ENCODE peak calls at places on chromosomes 3 and 15, in five cellular contexts. One of them, this sample, is unnamed.
A peak's percentile ranks its signal among the peaks of the same experiment; 100 is the strongest.

GRCh38 chr3:13325092-13325491 is 95.0 kb downstream of the NUP210 start:
- DNase-seq in GM13977: no peak
- DNase-seq in lower lobe of right lung: no peak
- DNase-seq in brain microvascular endothelial cell: no peak
- DNase-seq in neural crest cell: no peak
- DNase-seq in this sample: no peak

GRCh38 chr3:52534281-52535183 is 875 bp upstream of the NT5DC2 start:
- DNase-seq in lower lobe of right lung: no peak
- DNase-seq in neural crest cell: peak; percentile 23
- DNase-seq in GM13977: peak; percentile 31
- DNase-seq in brain microvascular endothelial cell: no peak
- DNase-seq in this sample: no peak

GRCh38 chr3:114527036-114527644 is 233.3 kb downstream of the TIGIT start:
- DNase-seq in neural crest cell: no peak
- DNase-seq in lower lobe of right lung: no peak
- DNase-seq in GM13977: peak; percentile 3
- DNase-seq in brain microvascular endothelial cell: no peak
- DNase-seq in this sample: peak; percentile 10

GRCh38 chr3:40476478-40477470 is at the start of gene ZNF619:
- DNase-seq in lower lobe of right lung: peak; percentile 87
- DNase-seq in brain microvascular endothelial cell: peak; percentile 71
- DNase-seq in GM13977: peak; percentile 71
- DNase-seq in neural crest cell: peak; percentile 44
- DNase-seq in this sample: peak; percentile 62

GRCh38 chr3:89314454-89314853 is 207.0 kb downstream of the EPHA3 start:
- DNase-seq in neural crest cell: no peak
- DNase-seq in GM13977: no peak
- DNase-seq in brain microvascular endothelial cell: peak; percentile 63
- DNase-seq in lower lobe of right lung: no peak
- DNase-seq in this sample: peak; percentile 4

GRCh38 chr3:182438398-182438797 is 354.9 kb upstream of the ATP11B start:
- DNase-seq in neural crest cell: no peak
- DNase-seq in GM13977: no peak
- DNase-seq in lower lobe of right lung: no peak
- DNase-seq in brain microvascular endothelial cell: no peak
- DNase-seq in this sample: no peak

GRCh38 chr15:90194655-90195054 is 6.5 kb upstream of the SEMA4B start:
- DNase-seq in neural crest cell: no peak
- DNase-seq in brain microvascular endothelial cell: no peak
- DNase-seq in GM13977: no peak
- DNase-seq in lower lobe of right lung: no peak
- DNase-seq in this sample: no peak

GRCh38 chr3:4071481-4072184 is 231.5 kb upstream of the SETMAR start:
- DNase-seq in lower lobe of right lung: no peak
- DNase-seq in brain microvascular endothelial cell: no peak
- DNase-seq in neural crest cell: no peak
- DNase-seq in GM13977: no peak
- DNase-seq in this sample: no peak

GRCh38 chr15:50261979-50262378 is 3.5 kb downstream of the HDC start:
- DNase-seq in brain microvascular endothelial cell: no peak
- DNase-seq in neural crest cell: no peak
- DNase-seq in GM13977: no peak
- DNase-seq in lower lobe of right lung: no peak
- DNase-seq in this sample: no peak

GRCh38 chr3:46406786-46407611 is at the start of the genes CCR5AS and CCRL2:
- DNase-seq in brain microvascular endothelial cell: peak; percentile 55
- DNase-seq in neural crest cell: no peak
- DNase-seq in lower lobe of right lung: peak; percentile 78
- DNase-seq in GM13977: peak; percentile 57
- DNase-seq in this sample: peak; percentile 34

GRCh38 chr3:113330742-113331141 is 110.6 kb downstream of the CFAP44 start:
- DNase-seq in neural crest cell: no peak
- DNase-seq in brain microvascular endothelial cell: no peak
- DNase-seq in GM13977: no peak
- DNase-seq in lower lobe of right lung: no peak
- DNase-seq in this sample: no peak

GRCh38 chr3:188345223-188345622 is 191.3 kb downstream of the LPP start:
- DNase-seq in neural crest cell: no peak
- DNase-seq in GM13977: no peak
- DNase-seq in brain microvascular endothelial cell: peak; percentile 57
- DNase-seq in lower lobe of right lung: no peak
- DNase-seq in this sample: no peak

GRCh38 chr3:11238057-11238456 is 34.1 kb upstream of the ATG7 start:
- DNase-seq in neural crest cell: no peak
- DNase-seq in lower lobe of right lung: no peak
- DNase-seq in GM13977: no peak
- DNase-seq in brain microvascular endothelial cell: peak; percentile 59
- DNase-seq in this sample: peak; percentile 54

GRCh38 chr3:100556656-100557310 is 52.6 kb upstream of the ADGRG7 start:
- DNase-seq in brain microvascular endothelial cell: peak; percentile 61
- DNase-seq in neural crest cell: no peak
- DNase-seq in GM13977: no peak
- DNase-seq in lower lobe of right lung: no peak
- DNase-seq in this sample: peak; percentile 68
- TF ChIP-seq CTCF in brain microvascular endothelial cell: no peak
- TF ChIP-seq CTCF in neural crest cell: no peak
- TF ChIP-seq CTCF in GM13977: no peak
- TF ChIP-seq CTCF in lower lobe of right lung: no peak
- TF ChIP-seq CTCF in this sample: no peak

DNA sequence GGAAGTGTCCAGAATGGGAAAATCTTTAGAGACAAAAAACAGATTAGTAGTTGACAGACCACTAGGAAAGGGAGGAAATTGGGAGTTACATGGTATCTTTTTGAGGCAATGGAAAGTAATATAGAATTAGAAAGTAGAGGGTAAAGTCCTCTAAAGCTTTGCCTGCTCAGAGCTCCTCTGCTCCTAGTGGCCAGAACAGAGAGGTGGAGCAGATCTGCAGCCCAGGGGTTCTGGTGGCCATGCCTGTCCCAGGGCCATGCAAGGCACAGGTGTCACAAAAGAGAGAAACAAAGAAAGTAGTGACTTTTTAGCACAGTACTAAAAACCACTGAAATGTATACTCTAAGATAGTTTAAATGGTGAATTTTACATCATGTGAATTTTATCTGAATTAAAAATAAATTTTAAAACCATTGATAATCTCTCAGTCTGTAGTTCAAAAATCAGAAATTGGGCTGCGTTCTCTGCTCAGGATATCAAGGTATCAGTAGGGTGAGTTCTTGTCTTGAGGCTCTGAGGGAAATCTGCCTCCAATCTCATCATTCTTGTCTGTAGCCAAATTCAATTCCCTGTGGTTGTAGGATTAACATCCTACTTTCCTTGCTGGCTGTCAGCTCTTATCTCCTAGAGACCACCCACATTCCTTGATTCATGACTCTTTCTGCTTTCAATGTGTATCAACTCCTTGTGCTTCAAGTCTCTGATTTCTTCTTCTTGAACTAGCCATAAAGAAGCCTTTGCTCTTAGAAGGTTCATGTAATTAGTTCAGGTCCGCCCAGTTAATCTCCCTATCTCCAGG is 23.6 kb downstream of the PYGO1 start:
- DNase-seq in lower lobe of right lung: no peak
- DNase-seq in neural crest cell: no peak
- DNase-seq in brain microvascular endothelial cell: no peak
- DNase-seq in GM13977: no peak
- DNase-seq in this sample: no peak
- TF ChIP-seq CTCF in lower lobe of right lung: no peak
- TF ChIP-seq CTCF in neural crest cell: peak; percentile 23
- TF ChIP-seq CTCF in brain microvascular endothelial cell: peak; percentile 54
- TF ChIP-seq CTCF in GM13977: no peak
- TF ChIP-seq CTCF in this sample: no peak

GRCh38 chr15:58223432-58223831 is 85.3 kb downstream of the AQP9 start:
- DNase-seq in lower lobe of right lung: no peak
- DNase-seq in GM13977: no peak
- DNase-seq in neural crest cell: no peak
- DNase-seq in brain microvascular endothelial cell: no peak
- DNase-seq in this sample: no peak

GRCh38 chr15:58224068-58224467 is 85.9 kb downstream of the AQP9 start:
- DNase-seq in neural crest cell: no peak
- DNase-seq in GM13977: no peak
- DNase-seq in brain microvascular endothelial cell: no peak
- DNase-seq in lower lobe of right lung: no peak
- DNase-seq in this sample: no peak

GRCh38 chr15:58222698-58223097 is 84.5 kb downstream of the AQP9 start:
- DNase-seq in brain microvascular endothelial cell: no peak
- DNase-seq in lower lobe of right lung: no peak
- DNase-seq in neural crest cell: no peak
- DNase-seq in GM13977: no peak
- DNase-seq in this sample: no peak

DNA sequence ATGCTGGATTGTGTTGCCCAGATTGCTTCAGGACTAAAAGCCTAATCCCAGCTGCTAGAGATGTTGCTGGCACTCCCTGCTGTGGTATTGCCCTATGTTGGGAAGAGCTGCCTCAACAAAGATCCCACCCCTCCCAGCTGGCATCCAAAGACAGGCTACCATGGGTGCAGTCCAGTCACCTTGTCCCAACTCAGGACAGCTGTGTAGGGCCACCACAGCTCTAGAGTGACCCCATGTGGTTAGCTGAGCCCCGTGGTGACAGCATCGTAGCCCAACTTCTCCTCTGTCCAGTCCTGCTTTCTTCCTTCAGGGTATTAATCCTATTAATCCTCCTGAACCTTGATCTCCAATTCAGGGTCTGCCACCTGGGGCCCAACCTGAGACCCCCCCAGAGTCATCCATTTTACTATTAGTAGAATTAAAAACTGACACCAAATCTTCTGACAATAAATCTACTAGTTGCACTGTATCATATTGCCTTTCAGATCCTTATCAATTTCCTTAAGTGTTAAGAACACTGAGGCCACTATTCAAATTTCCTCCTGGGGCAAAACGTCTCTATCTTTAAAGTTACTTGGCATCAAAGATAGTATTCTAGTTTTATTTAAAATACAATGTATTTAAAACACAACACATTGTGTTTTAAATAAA is 83.5 kb downstream of the AQP9 start:
- DNase-seq in lower lobe of right lung: peak; percentile 54
- DNase-seq in neural crest cell: no peak
- DNase-seq in brain microvascular endothelial cell: peak; percentile 25
- DNase-seq in GM13977: peak; percentile 51
- DNase-seq in this sample: peak; percentile 41
- TF ChIP-seq CTCF in lower lobe of right lung: peak; percentile 40
- TF ChIP-seq CTCF in neural crest cell: peak; percentile 41
- TF ChIP-seq CTCF in brain microvascular endothelial cell: peak; percentile 77
- TF ChIP-seq CTCF in GM13977: peak; percentile 66
- TF ChIP-seq CTCF in this sample: peak; percentile 46

GRCh38 chr3:27730774-27731659 is 8.9 kb upstream of the EOMES start:
- DNase-seq in brain microvascular endothelial cell: no peak
- DNase-seq in lower lobe of right lung: no peak
- DNase-seq in neural crest cell: no peak
- DNase-seq in GM13977: no peak
- DNase-seq in this sample: no peak
- TF ChIP-seq CTCF in brain microvascular endothelial cell: no peak
- TF ChIP-seq CTCF in lower lobe of right lung: no peak
- TF ChIP-seq CTCF in neural crest cell: no peak
- TF ChIP-seq CTCF in GM13977: no peak
- TF ChIP-seq CTCF in this sample: no peak

GRCh38 chr3:143209715-143210059 is 90.1 kb downstream of the CHST2 start:
- DNase-seq in lower lobe of right lung: no peak
- DNase-seq in GM13977: no peak
- DNase-seq in neural crest cell: no peak
- DNase-seq in brain microvascular endothelial cell: no peak
- DNase-seq in this sample: no peak
- TF ChIP-seq CTCF in lower lobe of right lung: no peak
- TF ChIP-seq CTCF in GM13977: no peak
- TF ChIP-seq CTCF in neural crest cell: no peak
- TF ChIP-seq CTCF in brain microvascular endothelial cell: no peak
- TF ChIP-seq CTCF in this sample: no peak

DNA sequence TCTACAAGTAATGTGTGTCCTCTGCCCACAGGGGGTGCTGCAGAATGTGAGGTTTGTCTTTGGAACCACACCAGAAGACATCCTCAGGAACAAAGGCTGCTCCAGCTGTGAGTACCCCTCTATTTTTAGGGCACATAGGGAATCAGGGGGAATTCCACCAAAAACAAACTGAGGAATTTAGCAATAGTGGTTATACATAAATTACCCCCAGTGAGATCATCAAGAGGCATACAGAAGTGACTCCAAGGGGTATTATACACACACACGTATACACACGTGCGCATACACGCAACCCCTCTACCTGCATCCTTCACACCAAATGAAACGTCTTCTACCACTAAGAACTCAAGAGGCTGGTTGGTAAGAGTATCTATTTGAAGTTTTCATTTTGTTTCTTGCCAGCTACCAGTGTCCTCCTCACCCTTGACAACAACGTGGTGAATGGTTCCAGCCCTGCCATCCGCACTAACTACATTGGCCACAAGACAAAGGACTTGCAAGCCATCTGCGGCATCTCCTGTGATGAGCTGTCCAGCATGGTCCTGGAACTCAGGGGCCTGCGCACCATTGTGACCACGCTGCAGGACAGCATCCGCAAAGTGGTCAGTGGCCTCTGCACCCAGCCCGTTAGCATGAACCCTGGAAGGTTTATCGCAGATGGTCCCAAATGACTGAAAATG is 2.8 kb downstream of the THBS1 start:
- DNase-seq in lower lobe of right lung: no peak
- DNase-seq in neural crest cell: no peak
- DNase-seq in GM13977: peak; percentile 51
- DNase-seq in brain microvascular endothelial cell: no peak
- DNase-seq in this sample: peak; percentile 48
- TF ChIP-seq CTCF in lower lobe of right lung: peak; percentile 29
- TF ChIP-seq CTCF in neural crest cell: peak; percentile 39
- TF ChIP-seq CTCF in GM13977: peak; percentile 47
- TF ChIP-seq CTCF in brain microvascular endothelial cell: peak; percentile 60
- TF ChIP-seq CTCF in this sample: no peak

This sample was measured in RWPE1.